ENCODE peak calls at places on chromosome 2, in seven cellular contexts. I is mesendoderm; U is OCI-LY7; Q is CD8-positive, alpha-beta memory T cell; F is activated naive CD4-positive, alpha-beta T cell; N is glomerular endothelial cell; G is NCI-H1105 treated with DMSO at 0.1 percent for 48 hours. P is an unnamed sample.

GRCh38 chr2:41967426-41968181 is 80.2 kb upstream of the PKDCC start:
- DNase-seq in I (no peak), U (no peak), Q (no peak), F (no peak), N (no peak), G (no peak), P (no peak)

GRCh38 chr2:62475172-62476011 is 30.6 kb downstream of the TMEM17 start:
- DNase-seq in I (peak), U (no peak), Q (no peak), F (no peak), N (no peak), G (no peak), P (no peak)

GRCh38 chr2:189798312-189799029 is 14.2 kb downstream of the PMS1 start:
- DNase-seq in I (peak), U (peak), Q (no peak), F (no peak), N (no peak), G (peak), P (no peak)

GRCh38 chr2:162308747-162309503 is 9.6 kb downstream of the IFIH1 start:
- DNase-seq in I (no peak), U (no peak), Q (no peak), F (no peak), N (no peak), G (no peak), P (no peak)

GRCh38 chr2:227761734-227762476 is 16.2 kb downstream of the SCYGR8 start:
- DNase-seq in I (no peak), U (no peak), Q (no peak), F (no peak), N (no peak), G (no peak), P (no peak)

GRCh38 chr2:130823171-130823885 is 13.4 kb upstream of the ARHGEF4 start:
- DNase-seq in I (no peak), U (no peak), Q (no peak), F (no peak), N (no peak), G (no peak), P (no peak)

GRCh38 chr2:109199790-109200189 is 70.8 kb downstream of the SH3RF3 start:
- DNase-seq in I (no peak), U (no peak), Q (no peak), F (no peak), N (no peak), G (no peak), P (no peak)

GRCh38 chr2:44342854-44343253 is 18.4 kb downstream of the PREPL start:
- DNase-seq in I (peak), U (peak), Q (no peak), F (no peak), N (no peak), G (peak), P (no peak)